ENCODE peak calls at places on chromosomes 13 and 19, in seven cellular contexts. F is GM12891, Q is K562, G is HepG2, Y is H1, W is SK-N-SH, X is GM12878. K is an unnamed sample.

GRCh38 chr19:3517638-3518037 is 11.5 kb downstream of the FZR1 start:
- DNase-seq in W (no peak), X (no peak), G (no peak), Y (no peak), F (no peak), Q (no peak), K (no peak)

GRCh38 chr13:34901577-34901976 is 40.5 kb upstream of the NBEA start:
- DNase-seq in G (no peak), Q (no peak), W (no peak), X (no peak), Y (no peak), F (no peak), K (no peak)

GRCh38 chr19:32861596-32861995 is 8.0 kb downstream of the SLC7A9 start:
- DNase-seq in X (no peak), Y (no peak), G (no peak), F (no peak), Q (no peak), W (no peak), K (no peak)

GRCh38 chr19:40165362-40165937 is 25.8 kb upstream of the MAP3K10 start:
- DNase-seq in X (no peak), G (peak; percentile 44), W (peak; percentile 72), F (peak; percentile 44), Q (peak; percentile 71), Y (peak; percentile 92), K (peak; percentile 46)

GRCh38 chr13:108993346-108993745 is 363.9 kb downstream of the MYO16 start:
- DNase-seq in W (no peak), Q (no peak), Y (no peak), F (no peak), G (no peak), X (no peak), K (no peak)

GRCh38 chr13:79901336-79901735 is 420.4 kb downstream of the NDFIP2 start:
- DNase-seq in X (no peak), G (no peak), Y (no peak), Q (no peak), F (no peak), W (no peak), K (no peak)

GRCh38 chr19:3210347-3211017 is 14.0 kb upstream of the CELF5 start:
- DNase-seq in F (peak; percentile 92), Q (peak; percentile 69), G (peak; percentile 29), Y (peak; percentile 96), W (peak; percentile 90), X (no peak), K (peak; percentile 90)

GRCh38 chr13:98937911-98938381 is 39.9 kb downstream of the DOCK9 start:
- DNase-seq in G (no peak), W (no peak), Y (peak; percentile 76), Q (no peak), F (no peak), X (no peak), K (no peak)

GRCh38 chr19:4609878-4610511 is 29.3 kb upstream of the TNFAIP8L1 start:
- DNase-seq in G (no peak), W (peak; percentile 46), X (no peak), Y (peak; percentile 64), F (no peak), Q (peak; percentile 31), K (no peak)

GRCh38 chr13:100528353-100528752 is 60.2 kb downstream of the GGACT start:
- DNase-seq in G (no peak), F (no peak), X (no peak), Y (no peak), Q (no peak), W (no peak), K (no peak)

GRCh38 chr19:9881720-9882119 is 46.6 kb downstream of the PIN1 start:
- DNase-seq in G (no peak), F (no peak), W (no peak), X (no peak), Y (no peak), Q (no peak), K (no peak)

GRCh38 chr19:44726465-44726864 is 22.0 kb upstream of the BCL3 start:
- DNase-seq in W (no peak), F (no peak), Q (no peak), X (no peak), G (peak; percentile 39), Y (no peak), K (no peak)

GRCh38 chr13:78881746-78882145 is 222.8 kb upstream of the OBI1 start:
- DNase-seq in F (no peak), W (peak; percentile 39), G (no peak), Y (no peak), X (no peak), Q (no peak), K (no peak)

GRCh38 chr19:38657633-38658222 is 10.3 kb downstream of the ACTN4 start:
- DNase-seq in W (no peak), X (no peak), F (no peak), Q (no peak), Y (no peak), G (no peak), K (no peak)

GRCh38 chr13:50081106-50081898 is 66.1 kb downstream of the KCNRG start:
- DNase-seq in Q (peak; percentile 60), W (peak; percentile 68), Y (peak; percentile 76), F (peak; percentile 13), G (no peak), X (no peak), K (no peak)

GRCh38 chr19:41531438-41532311 is 44.3 kb upstream of the CEACAM21 start:
- DNase-seq in Q (peak; percentile 72), F (peak; percentile 34), X (no peak), W (no peak), Y (no peak), G (no peak), K (peak; percentile 39)

GRCh38 chr19:48815870-48816501 is 5.2 kb upstream of the BCAT2 start:
- DNase-seq in X (no peak), W (peak; percentile 36), F (no peak), Y (no peak), Q (peak; percentile 44), G (peak; percentile 86), K (no peak)

GRCh38 chr19:44745386-44745831 is 3.1 kb upstream of the BCL3 start:
- DNase-seq in W (no peak), X (no peak), Y (no peak), F (no peak), Q (peak; percentile 51), G (no peak), K (no peak)

GRCh38 chr13:99265823-99266426 is 7.7 kb upstream of the GPR18 start:
- DNase-seq in Q (peak; percentile 58), F (no peak), X (no peak), W (peak; percentile 44), G (peak; percentile 46), Y (no peak), K (no peak)

DNA sequence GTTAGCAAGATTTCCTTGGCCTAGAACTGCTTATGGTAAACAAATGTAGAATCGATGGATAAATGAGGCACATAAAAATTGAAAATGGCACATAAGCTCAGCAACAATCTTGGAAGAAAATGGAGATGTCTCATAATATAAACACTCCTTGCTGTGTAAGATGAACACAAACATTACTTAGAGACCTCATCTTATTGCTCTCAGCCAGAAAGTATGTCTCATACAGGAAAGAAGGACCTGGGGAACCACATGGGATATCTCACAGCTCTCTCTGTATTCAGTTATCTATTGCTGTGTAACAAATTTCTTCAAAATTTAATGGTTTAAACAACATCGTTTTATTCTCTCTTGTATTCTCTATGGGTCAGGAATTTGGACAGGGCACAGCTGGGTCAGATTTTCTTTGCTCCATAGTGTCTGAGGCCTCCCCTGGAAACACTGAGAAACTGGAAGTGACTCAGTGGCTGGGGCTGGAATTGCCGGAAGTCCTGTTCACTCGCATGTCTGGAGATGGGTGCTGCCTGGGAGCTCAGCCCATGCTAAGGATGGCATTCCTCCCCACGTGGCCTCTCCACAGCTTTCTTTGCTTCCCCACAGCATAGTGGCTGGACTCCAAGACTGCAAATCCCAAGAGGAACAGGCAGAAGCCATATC is 105.1 kb downstream of the NUFIP1 start:
- DNase-seq in Y (no peak), F (no peak), Q (no peak), G (no peak), X (no peak), W (no peak), K (no peak)
- TF ChIP-seq POLR2AphosphoS5 in Y (no peak), F (no peak), Q (no peak), G (no peak), X (no peak), W (no peak), K (no peak)

DNA sequence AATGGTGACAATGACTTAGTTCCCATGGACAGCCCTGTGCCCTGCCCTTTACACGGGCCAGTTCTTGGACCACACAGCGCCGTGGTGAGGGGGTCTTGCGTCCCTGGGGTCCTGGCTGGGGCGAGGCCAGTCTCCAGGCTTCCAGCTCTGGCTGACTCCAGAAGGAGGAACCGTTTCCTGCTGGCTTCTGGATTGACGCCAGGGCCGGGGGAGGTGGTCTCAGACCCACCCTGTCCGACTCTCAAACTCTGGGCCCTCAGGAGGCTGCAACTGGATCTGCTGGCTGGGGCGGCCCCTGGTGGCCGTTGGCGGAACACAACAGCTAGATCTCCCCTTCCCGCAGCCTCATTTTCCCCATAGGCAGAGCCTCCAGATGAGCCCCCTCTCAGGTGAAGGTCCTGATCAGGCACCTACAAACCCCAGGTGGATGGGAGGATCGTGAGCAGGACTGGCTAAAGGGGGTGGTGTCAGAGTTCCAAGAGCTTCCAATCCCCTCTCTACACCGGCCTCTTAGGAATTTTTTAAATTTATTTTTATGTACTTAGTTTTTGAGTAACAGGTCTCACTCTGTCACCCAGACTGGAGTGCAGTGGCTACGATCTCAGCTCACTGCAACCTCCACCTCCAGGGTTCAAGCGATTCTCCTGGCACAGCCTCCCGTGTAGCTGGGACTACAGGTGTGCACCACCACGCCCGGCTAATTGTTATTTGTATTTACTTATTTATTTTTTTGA is 8.0 kb downstream of the CCDC194 start:
- DNase-seq in X (no peak), Y (peak; percentile 92), F (no peak), Q (peak; percentile 75), G (peak; percentile 41), W (peak; percentile 88), K (peak; percentile 65)
- TF ChIP-seq TAF1 in X (no peak), Y (no peak), F (no peak), Q (no peak), G (no peak), W (no peak), K (no peak)

GRCh38 chr19:12952488-12953455 is 4.3 kb downstream of the GADD45GIP1 start:
- DNase-seq in X (no peak), F (no peak), G (no peak), Q (no peak), W (peak; percentile 79), Y (no peak), K (no peak)
- TF ChIP-seq POLR2AphosphoS5 in X (no peak), F (no peak), G (no peak), Q (no peak), W (no peak), Y (peak; percentile 14), K (no peak)

DNA sequence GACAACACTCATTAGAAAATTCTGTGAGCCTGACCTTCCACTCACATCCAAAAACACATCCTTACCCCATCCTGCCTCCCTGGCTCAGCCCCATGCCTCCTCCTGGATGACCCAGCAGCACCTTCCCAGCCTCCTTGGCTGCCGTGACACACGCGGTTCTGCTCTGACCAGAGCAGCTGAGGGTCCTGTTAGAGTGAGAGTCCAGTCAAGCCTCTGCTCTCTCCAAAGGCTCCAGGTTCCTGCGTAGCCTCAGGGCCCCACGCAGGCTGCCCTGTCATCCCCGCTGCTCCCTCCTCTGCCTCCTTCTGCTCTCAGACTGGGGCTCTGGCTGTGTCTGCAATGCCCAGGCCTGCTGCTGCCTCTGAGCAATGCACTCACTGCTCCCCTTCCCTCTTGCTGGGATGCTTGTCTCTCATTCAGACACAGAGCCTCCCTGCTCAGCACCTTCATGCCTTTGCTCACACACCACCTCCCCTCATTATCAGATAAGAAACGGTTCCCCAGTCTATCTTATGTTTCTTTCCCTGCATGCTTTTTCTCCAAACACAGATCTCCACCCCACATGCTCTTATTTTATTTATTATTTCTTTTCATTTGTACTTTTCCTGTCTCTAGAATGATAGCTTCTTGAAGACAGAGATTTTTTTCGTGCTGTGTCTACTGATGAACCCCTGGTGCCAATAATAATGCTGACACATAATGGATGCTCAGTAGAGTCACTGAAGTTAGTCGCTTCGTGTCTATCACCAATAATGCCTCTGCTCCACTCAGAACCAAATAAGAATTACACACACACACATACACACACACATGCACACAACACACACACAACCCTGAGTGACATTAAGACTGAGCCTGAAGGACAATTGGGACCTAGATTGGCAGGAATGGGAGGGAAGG is 10.2 kb upstream of the SIGLEC6 start:
- DNase-seq in G (no peak), W (no peak), Q (peak; percentile 59), F (no peak), X (no peak), Y (no peak), K (no peak)
- TF ChIP-seq TAF1 in G (no peak), W (no peak), Q (no peak), F (no peak), X (no peak), Y (no peak), K (no peak)

K was measured in GM12892.